ENCODE peak calls at places on chromosomes 1 and 21, in nine cellular contexts. One of them, this sample, is unnamed.
A peak's percentile ranks its signal among the peaks of the same experiment; 100 is the strongest.

GRCh38 chr1:194289569-194290266 is 1103.3 kb upstream of the B3GALT2 start:
- DNase-seq in left ventricle myocardium inferior: no peak
- DNase-seq in aorta: no peak
- DNase-seq in neural progenitor cell: no peak
- DNase-seq in stomach: no peak
- DNase-seq in BJ: no peak
- DNase-seq in lung: no peak
- DNase-seq in gastrocnemius medialis: no peak
- DNase-seq in bronchial epithelial cell: no peak
- DNase-seq in this sample: no peak

GRCh38 chr1:6083801-6084467 is 38.2 kb downstream of the KCNAB2 start:
- DNase-seq in left ventricle myocardium inferior: no peak
- DNase-seq in aorta: no peak
- DNase-seq in neural progenitor cell: no peak
- DNase-seq in stomach: no peak
- DNase-seq in BJ: no peak
- DNase-seq in lung: no peak
- DNase-seq in gastrocnemius medialis: no peak
- DNase-seq in bronchial epithelial cell: no peak
- DNase-seq in this sample: no peak

GRCh38 chr21:46154155-46154954 is 1.0 kb downstream of the FTCD start:
- DNase-seq in left ventricle myocardium inferior: no peak
- DNase-seq in aorta: peak; percentile 38
- DNase-seq in neural progenitor cell: no peak
- DNase-seq in stomach: peak; percentile 21
- DNase-seq in BJ: no peak
- DNase-seq in lung: no peak
- DNase-seq in gastrocnemius medialis: no peak
- DNase-seq in bronchial epithelial cell: no peak
- DNase-seq in this sample: peak; percentile 78

GRCh38 chr21:15976807-15977206 is 247.0 kb downstream of the USP25 start:
- DNase-seq in left ventricle myocardium inferior: no peak
- DNase-seq in aorta: no peak
- DNase-seq in neural progenitor cell: peak; percentile 24
- DNase-seq in stomach: no peak
- DNase-seq in BJ: no peak
- DNase-seq in lung: no peak
- DNase-seq in gastrocnemius medialis: no peak
- DNase-seq in bronchial epithelial cell: no peak
- DNase-seq in this sample: no peak

GRCh38 chr1:168499094-168500049 is 44.4 kb downstream of the XCL2 start:
- DNase-seq in left ventricle myocardium inferior: no peak
- DNase-seq in aorta: no peak
- DNase-seq in neural progenitor cell: no peak
- DNase-seq in stomach: no peak
- DNase-seq in BJ: no peak
- DNase-seq in lung: no peak
- DNase-seq in gastrocnemius medialis: no peak
- DNase-seq in bronchial epithelial cell: peak; percentile 78
- DNase-seq in this sample: no peak

GRCh38 chr1:186420923-186421322 is 40.0 kb downstream of the PDC start:
- DNase-seq in left ventricle myocardium inferior: no peak
- DNase-seq in aorta: no peak
- DNase-seq in neural progenitor cell: no peak
- DNase-seq in stomach: no peak
- DNase-seq in BJ: peak; percentile 11
- DNase-seq in lung: no peak
- DNase-seq in gastrocnemius medialis: no peak
- DNase-seq in bronchial epithelial cell: no peak
- DNase-seq in this sample: no peak

GRCh38 chr1:94590203-94591137 is 48.9 kb upstream of the F3 start:
- DNase-seq in left ventricle myocardium inferior: no peak
- DNase-seq in aorta: no peak
- DNase-seq in neural progenitor cell: no peak
- DNase-seq in stomach: no peak
- DNase-seq in BJ: no peak
- DNase-seq in lung: no peak
- DNase-seq in gastrocnemius medialis: no peak
- DNase-seq in bronchial epithelial cell: no peak
- DNase-seq in this sample: no peak

GRCh38 chr1:193264313-193265065 is 78.1 kb upstream of the B3GALT2 start:
- DNase-seq in left ventricle myocardium inferior: no peak
- DNase-seq in aorta: no peak
- DNase-seq in neural progenitor cell: no peak
- DNase-seq in stomach: no peak
- DNase-seq in BJ: no peak
- DNase-seq in lung: no peak
- DNase-seq in gastrocnemius medialis: no peak
- DNase-seq in bronchial epithelial cell: no peak
- DNase-seq in this sample: no peak

GRCh38 chr1:179437171-179437570 is 71.4 kb downstream of the AXDND1 start:
- DNase-seq in left ventricle myocardium inferior: no peak
- DNase-seq in aorta: no peak
- DNase-seq in neural progenitor cell: no peak
- DNase-seq in stomach: no peak
- DNase-seq in BJ: no peak
- DNase-seq in lung: no peak
- DNase-seq in gastrocnemius medialis: no peak
- DNase-seq in bronchial epithelial cell: no peak
- DNase-seq in this sample: no peak

GRCh38 chr1:10065760-10066159 is 33.0 kb downstream of the UBE4B start:
- DNase-seq in left ventricle myocardium inferior: no peak
- DNase-seq in aorta: no peak
- DNase-seq in neural progenitor cell: no peak
- DNase-seq in stomach: no peak
- DNase-seq in BJ: no peak
- DNase-seq in lung: no peak
- DNase-seq in gastrocnemius medialis: no peak
- DNase-seq in bronchial epithelial cell: no peak
- DNase-seq in this sample: no peak

GRCh38 chr1:60924165-60924564 is 158.2 kb upstream of the NFIA start:
- DNase-seq in left ventricle myocardium inferior: no peak
- DNase-seq in aorta: no peak
- DNase-seq in neural progenitor cell: no peak
- DNase-seq in stomach: no peak
- DNase-seq in BJ: no peak
- DNase-seq in lung: no peak
- DNase-seq in gastrocnemius medialis: no peak
- DNase-seq in bronchial epithelial cell: peak; percentile 17
- DNase-seq in this sample: no peak

GRCh38 chr1:63322944-63323865 is 838 bp downstream of the FOXD3 start:
- DNase-seq in left ventricle myocardium inferior: no peak
- DNase-seq in aorta: no peak
- DNase-seq in neural progenitor cell: peak; percentile 61
- DNase-seq in stomach: no peak
- DNase-seq in BJ: no peak
- DNase-seq in lung: no peak
- DNase-seq in gastrocnemius medialis: no peak
- DNase-seq in bronchial epithelial cell: no peak
- DNase-seq in this sample: no peak

GRCh38 chr1:52663716-52664115 is 30.7 kb downstream of the SHISAL2A start:
- DNase-seq in left ventricle myocardium inferior: no peak
- DNase-seq in aorta: no peak
- DNase-seq in neural progenitor cell: no peak
- DNase-seq in stomach: no peak
- DNase-seq in BJ: no peak
- DNase-seq in lung: no peak
- DNase-seq in gastrocnemius medialis: no peak
- DNase-seq in bronchial epithelial cell: no peak
- DNase-seq in this sample: no peak

GRCh38 chr1:101112051-101112770 is 86.6 kb upstream of the DPH5 start:
- DNase-seq in left ventricle myocardium inferior: peak; percentile 44
- DNase-seq in aorta: peak; percentile 81
- DNase-seq in neural progenitor cell: peak; percentile 3
- DNase-seq in stomach: no peak
- DNase-seq in BJ: no peak
- DNase-seq in lung: no peak
- DNase-seq in gastrocnemius medialis: no peak
- DNase-seq in bronchial epithelial cell: no peak
- DNase-seq in this sample: no peak

GRCh38 chr21:34974162-34974981 is 74.7 kb downstream of the RUNX1 start:
- DNase-seq in left ventricle myocardium inferior: no peak
- DNase-seq in aorta: no peak
- DNase-seq in neural progenitor cell: no peak
- DNase-seq in stomach: no peak
- DNase-seq in BJ: no peak
- DNase-seq in lung: no peak
- DNase-seq in gastrocnemius medialis: no peak
- DNase-seq in bronchial epithelial cell: no peak
- DNase-seq in this sample: peak; percentile 74

GRCh38 chr1:231800071-231800470 is 173.5 kb downstream of the DISC1 start:
- DNase-seq in left ventricle myocardium inferior: no peak
- DNase-seq in aorta: no peak
- DNase-seq in neural progenitor cell: no peak
- DNase-seq in stomach: no peak
- DNase-seq in BJ: no peak
- DNase-seq in lung: no peak
- DNase-seq in gastrocnemius medialis: no peak
- DNase-seq in bronchial epithelial cell: peak; percentile 30
- DNase-seq in this sample: no peak

GRCh38 chr1:109984190-109984455 is 442 bp upstream of the AHCYL1 start:
- DNase-seq in left ventricle myocardium inferior: no peak
- DNase-seq in aorta: no peak
- DNase-seq in neural progenitor cell: no peak
- DNase-seq in stomach: no peak
- DNase-seq in BJ: no peak
- DNase-seq in lung: no peak
- DNase-seq in gastrocnemius medialis: no peak
- DNase-seq in bronchial epithelial cell: no peak
- DNase-seq in this sample: no peak

GRCh38 chr1:221742555-221743415 is 896 bp upstream of the DUSP10 start:
- DNase-seq in left ventricle myocardium inferior: peak; percentile 94
- DNase-seq in aorta: peak; percentile 94
- DNase-seq in neural progenitor cell: peak; percentile 83
- DNase-seq in stomach: peak; percentile 83
- DNase-seq in BJ: no peak
- DNase-seq in lung: peak; percentile 91
- DNase-seq in gastrocnemius medialis: peak; percentile 76
- DNase-seq in bronchial epithelial cell: peak; percentile 59
- DNase-seq in this sample: peak; percentile 96

GRCh38 chr1:110370827-110371226 is 20.0 kb downstream of the SLC16A4 start:
- DNase-seq in left ventricle myocardium inferior: no peak
- DNase-seq in aorta: no peak
- DNase-seq in neural progenitor cell: no peak
- DNase-seq in stomach: no peak
- DNase-seq in BJ: no peak
- DNase-seq in lung: no peak
- DNase-seq in gastrocnemius medialis: peak; percentile 8
- DNase-seq in bronchial epithelial cell: peak; percentile 80
- DNase-seq in this sample: no peak

GRCh38 chr1:204735042-204735441 is 49.5 kb upstream of the LRRN2 start:
- DNase-seq in left ventricle myocardium inferior: no peak
- DNase-seq in aorta: no peak
- DNase-seq in neural progenitor cell: no peak
- DNase-seq in stomach: no peak
- DNase-seq in BJ: no peak
- DNase-seq in lung: no peak
- DNase-seq in gastrocnemius medialis: no peak
- DNase-seq in bronchial epithelial cell: no peak
- DNase-seq in this sample: no peak

GRCh38 chr1:234619794-234620247 is 9.8 kb upstream of the IRF2BP2 start:
- DNase-seq in left ventricle myocardium inferior: no peak
- DNase-seq in aorta: no peak
- DNase-seq in neural progenitor cell: no peak
- DNase-seq in stomach: no peak
- DNase-seq in BJ: no peak
- DNase-seq in lung: no peak
- DNase-seq in gastrocnemius medialis: no peak
- DNase-seq in bronchial epithelial cell: no peak
- DNase-seq in this sample: no peak

GRCh38 chr1:156845055-156845952 is 13.6 kb downstream of the INSRR start:
- DNase-seq in left ventricle myocardium inferior: no peak
- DNase-seq in aorta: no peak
- DNase-seq in neural progenitor cell: peak; percentile 61
- DNase-seq in stomach: no peak
- DNase-seq in BJ: no peak
- DNase-seq in lung: no peak
- DNase-seq in gastrocnemius medialis: no peak
- DNase-seq in bronchial epithelial cell: no peak
- DNase-seq in this sample: no peak
- H3K27me3 ChIP-seq in left ventricle myocardium inferior: peaks cover 100% of the 10 kb centered on the region
- H3K27me3 ChIP-seq in aorta: no peaks in the 10 kb centered on the region
- H3K27me3 ChIP-seq in neural progenitor cell: peaks cover 96% of the 10 kb centered on the region
- H3K27me3 ChIP-seq in stomach: peaks cover 4% of the 10 kb centered on the region
- H3K27me3 ChIP-seq in BJ: peaks cover 58% of the 10 kb centered on the region
- H3K27me3 ChIP-seq in lung: peaks cover 3% of the 10 kb centered on the region
- H3K27me3 ChIP-seq in gastrocnemius medialis: peaks cover 29% of the 10 kb centered on the region
- H3K27me3 ChIP-seq in bronchial epithelial cell: peaks cover 39% of the 10 kb centered on the region
- H3K27me3 ChIP-seq in this sample: peaks cover 10% of the 10 kb centered on the region

GRCh38 chr1:200877010-200877409 is 4.2 kb downstream of the GPR25 start:
- DNase-seq in left ventricle myocardium inferior: no peak
- DNase-seq in aorta: no peak
- DNase-seq in neural progenitor cell: no peak
- DNase-seq in stomach: no peak
- DNase-seq in BJ: no peak
- DNase-seq in lung: peak; percentile 17
- DNase-seq in gastrocnemius medialis: no peak
- DNase-seq in bronchial epithelial cell: no peak
- DNase-seq in this sample: no peak
- H3K27me3 ChIP-seq in left ventricle myocardium inferior: peaks cover 98% of the 10 kb centered on the region
- H3K27me3 ChIP-seq in aorta: no peaks in the 10 kb centered on the region
- H3K27me3 ChIP-seq in neural progenitor cell: no peaks in the 10 kb centered on the region
- H3K27me3 ChIP-seq in stomach: peaks cover 10% of the 10 kb centered on the region
- H3K27me3 ChIP-seq in BJ: peaks cover 27% of the 10 kb centered on the region
- H3K27me3 ChIP-seq in lung: peaks cover 6% of the 10 kb centered on the region
- H3K27me3 ChIP-seq in gastrocnemius medialis: peaks cover 22% of the 10 kb centered on the region
- H3K27me3 ChIP-seq in bronchial epithelial cell: peaks cover 26% of the 10 kb centered on the region
- H3K27me3 ChIP-seq in this sample: peaks cover 19% of the 10 kb centered on the region

GRCh38 chr1:3074297-3074741 is 5.3 kb downstream of the PRDM16 start:
- DNase-seq in left ventricle myocardium inferior: no peak
- DNase-seq in aorta: no peak
- DNase-seq in neural progenitor cell: peak; percentile 67
- DNase-seq in stomach: peak; percentile 78
- DNase-seq in BJ: no peak
- DNase-seq in lung: no peak
- DNase-seq in gastrocnemius medialis: no peak
- DNase-seq in bronchial epithelial cell: no peak
- DNase-seq in this sample: no peak
- H3K27me3 ChIP-seq in left ventricle myocardium inferior: peaks cover 84% of the 10 kb centered on the region
- H3K27me3 ChIP-seq in aorta: no peaks in the 10 kb centered on the region
- H3K27me3 ChIP-seq in neural progenitor cell: peaks cover 69% of the 10 kb centered on the region
- H3K27me3 ChIP-seq in stomach: peaks cover 8% of the 10 kb centered on the region
- H3K27me3 ChIP-seq in BJ: peaks cover 26% of the 10 kb centered on the region
- H3K27me3 ChIP-seq in lung: no peaks in the 10 kb centered on the region
- H3K27me3 ChIP-seq in gastrocnemius medialis: peaks cover 68% of the 10 kb centered on the region
- H3K27me3 ChIP-seq in bronchial epithelial cell: peaks cover 4% of the 10 kb centered on the region
- H3K27me3 ChIP-seq in this sample: no peaks in the 10 kb centered on the region

DNA sequence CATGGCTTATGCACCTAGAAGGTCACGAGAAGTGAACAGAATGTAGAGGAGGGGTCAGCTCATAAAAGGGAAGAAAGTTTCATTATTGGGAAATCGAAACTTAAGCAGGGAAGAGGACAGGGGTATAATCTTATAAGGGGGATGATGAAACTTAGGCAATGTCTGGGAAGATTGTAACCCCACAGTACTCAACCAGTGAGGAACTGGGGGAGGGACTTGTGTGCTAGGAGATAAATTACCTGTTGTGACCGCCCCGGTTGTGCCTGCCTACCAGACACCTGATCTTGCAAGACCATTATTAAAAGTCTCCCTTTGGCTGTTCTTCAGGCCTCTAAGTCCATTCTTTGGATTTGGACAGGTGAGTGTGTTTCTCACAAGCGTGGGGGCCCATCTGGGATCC is 37.6 kb upstream of the VN1R5 start:
- DNase-seq in left ventricle myocardium inferior: no peak
- DNase-seq in aorta: no peak
- DNase-seq in neural progenitor cell: no peak
- DNase-seq in stomach: no peak
- DNase-seq in BJ: no peak
- DNase-seq in lung: no peak
- DNase-seq in gastrocnemius medialis: no peak
- DNase-seq in bronchial epithelial cell: no peak
- DNase-seq in this sample: no peak
- H3K27me3 ChIP-seq in left ventricle myocardium inferior: no peaks in the 10 kb centered on the region
- H3K27me3 ChIP-seq in aorta: no peaks in the 10 kb centered on the region
- H3K27me3 ChIP-seq in neural progenitor cell: no peaks in the 10 kb centered on the region
- H3K27me3 ChIP-seq in stomach: no peaks in the 10 kb centered on the region
- H3K27me3 ChIP-seq in BJ: no peaks in the 10 kb centered on the region
- H3K27me3 ChIP-seq in lung: no peaks in the 10 kb centered on the region
- H3K27me3 ChIP-seq in gastrocnemius medialis: no peaks in the 10 kb centered on the region
- H3K27me3 ChIP-seq in bronchial epithelial cell: no peaks in the 10 kb centered on the region
- H3K27me3 ChIP-seq in this sample: no peaks in the 10 kb centered on the region

This sample was measured in right lobe of liver.